ENCODE peak calls at places on chromosomes 13 and 19, in ten cellular contexts. T is stimulated activated naive CD8-positive, alpha-beta T cell treated with anti-CD3 and anti-CD28 coated beads, Interleukin-15, amount 100 ng/mL, for 72 hours; N is stimulated activated CD8-positive, alpha-beta memory T cell treated with anti-CD3 and anti-CD28 coated beads, Interleukin-15, amount 100 ng/mL, for 24 hours; U is COR-L47; I is D721Med; O is stimulated activated CD4-positive, alpha-beta T cell treated with anti-CD3 and anti-CD28 coated beads, Interleukin-4, amount 100 ng/mL, for 24 hours; Z is CD4-positive, alpha-beta T cell; X is Ammon's horn; G is GM12865; F is NCI-H1092 treated with DMSO at 0.1 percent for 48 hours. P is an unnamed sample.

GRCh38 chr19:58294743-58295374 is 10.3 kb upstream of the ERVK3-1 start:
- DNase-seq in T (no peak), N (no peak), U (no peak), I (no peak), O (no peak), Z (no peak), X (no peak), G (no peak), F (no peak), P (no peak)

GRCh38 chr19:28436320-28436719 is 776.6 kb downstream of the UQCRFS1 start:
- DNase-seq in T (no peak), N (no peak), U (no peak), I (no peak), O (no peak), Z (no peak), X (no peak), G (no peak), F (peak), P (no peak)

GRCh38 chr19:19649580-19649995 is 6.1 kb upstream of the GMIP start:
- DNase-seq in T (no peak), N (no peak), U (no peak), I (peak), O (no peak), Z (no peak), X (no peak), G (no peak), F (no peak), P (no peak)

GRCh38 chr19:5588441-5588840 is 20.7 kb upstream of the TINCR start:
- DNase-seq in T (no peak), N (no peak), U (no peak), I (no peak), O (no peak), Z (no peak), X (peak), G (no peak), F (no peak), P (no peak)

GRCh38 chr13:74889321-74889720 is 592.6 kb downstream of the TBC1D4 start:
- DNase-seq in T (no peak), N (no peak), U (peak), I (no peak), O (no peak), Z (no peak), X (no peak), G (no peak), F (no peak), P (no peak)

GRCh38 chr19:47540748-47541147 is 25.9 kb upstream of the NAPA start:
- DNase-seq in T (no peak), N (no peak), U (no peak), I (no peak), O (no peak), Z (no peak), X (no peak), G (peak), F (no peak), P (no peak)

GRCh38 chr13:43908156-43909126 is 28.7 kb downstream of the LACC1 start:
- DNase-seq in T (no peak), N (no peak), U (peak), I (no peak), O (peak), Z (no peak), X (peak), G (peak), F (peak), P (no peak)

GRCh38 chr13:56400774-56401173 is 739.9 kb upstream of the PRR20A start:
- DNase-seq in T (no peak), N (no peak), U (no peak), I (no peak), O (no peak), Z (no peak), X (peak), G (no peak), F (no peak), P (no peak)

GRCh38 chr13:48500652-48501197 is 32.2 kb downstream of the RCBTB2 start:
- DNase-seq in T (no peak), N (no peak), U (no peak), I (no peak), O (no peak), Z (no peak), X (peak), G (peak), F (no peak), P (no peak)

GRCh38 chr13:24180743-24181384 is 20.3 kb downstream of the SPATA13 start:
- DNase-seq in T (no peak), N (no peak), U (no peak), I (no peak), O (no peak), Z (no peak), X (no peak), G (no peak), F (no peak), P (no peak)

P was measured in T-helper 9 cell.